ENCODE peak calls at places on chromosomes 16 and 17, in four cellular contexts. B is suprapubic skin, L is fibroblast of lung, G is heart right ventricle. R is an unnamed sample.

GRCh38 chr16:78556421-78556820 is 457.0 kb downstream of the WWOX start:
- DNase-seq in B (no peak), L (no peak), G (no peak), R (no peak)

GRCh38 chr17:61904094-61904710 is 23.6 kb downstream of the INTS2 start:
- DNase-seq in B (no peak), L (no peak), G (no peak), R (no peak)

GRCh38 chr17:75087558-75088453 is at the start of gene SLC16A5:
- DNase-seq in B (peak; percentile 92), L (peak; percentile 75), G (peak; percentile 89), R (peak; percentile 84)

GRCh38 chr17:9987779-9988585 is 82.9 kb upstream of the RCVRN start:
- DNase-seq in B (no peak), L (peak; percentile 40), G (peak; percentile 34), R (no peak)

GRCh38 chr16:87418216-87418615 is 26.1 kb downstream of the MAP1LC3B start:
- DNase-seq in B (peak; percentile 62), L (no peak), G (no peak), R (no peak)

GRCh38 chr17:18033442-18034099 is 5.4 kb downstream of the ATPAF2 start:
- DNase-seq in B (no peak), L (peak; percentile 92), G (no peak), R (peak; percentile 80)

GRCh38 chr17:1022278-1023024 is 25.5 kb downstream of the TIMM22 start:
- DNase-seq in B (no peak), L (no peak), G (peak; percentile 81), R (no peak)

GRCh38 chr17:69828087-69828486 is 246.9 kb upstream of the KCNJ16 start:
- DNase-seq in B (no peak), L (peak; percentile 50), G (peak; percentile 17), R (no peak)

GRCh38 chr17:76446449-76447231 is 6.3 kb downstream of the UBE2O start:
- DNase-seq in B (no peak), L (peak; percentile 79), G (no peak), R (peak; percentile 75)

GRCh38 chr17:20954794-20955193 is 88.0 kb downstream of the USP22 start:
- DNase-seq in B (no peak), L (no peak), G (no peak), R (no peak)

GRCh38 chr17:4028436-4028835 is 64.2 kb upstream of the ATP2A3 start:
- DNase-seq in B (no peak), L (no peak), G (no peak), R (no peak)

GRCh38 chr17:66655861-66656260 is 179.1 kb upstream of the CACNG5 start:
- DNase-seq in B (no peak), L (no peak), G (no peak), R (no peak)

GRCh38 chr16:72468582-72468981 is 296.6 kb upstream of the PMFBP1 start:
- DNase-seq in B (no peak), L (no peak), G (no peak), R (no peak)

GRCh38 chr16:15034266-15035162 is 21.4 kb downstream of the NTAN1 start:
- DNase-seq in B (no peak), L (no peak), G (peak; percentile 38), R (no peak)

GRCh38 chr17:47072881-47073280 is 93.8 kb upstream of the RPRML start:
- DNase-seq in B (no peak), L (peak; percentile 9), G (no peak), R (no peak)

GRCh38 chr16:69544099-69544498 is 21.7 kb upstream of the NFAT5 start:
- DNase-seq in B (no peak), L (no peak), G (no peak), R (no peak)

GRCh38 chr17:43790311-43790940 is 10.2 kb downstream of the CFAP97D1 start:
- DNase-seq in B (no peak), L (no peak), G (no peak), R (no peak)

GRCh38 chr16:81717662-81718189 is 61.4 kb upstream of the PLCG2 start:
- DNase-seq in B (no peak), L (no peak), G (no peak), R (no peak)

GRCh38 chr16:86929149-86929871 is 351.0 kb downstream of the FOXL1 start:
- DNase-seq in B (no peak), L (peak; percentile 68), G (peak; percentile 50), R (no peak)

GRCh38 chr16:49809112-49809511 is 46.8 kb downstream of the ZNF423 start:
- DNase-seq in B (no peak), L (no peak), G (no peak), R (no peak)

GRCh38 chr17:8153550-8153956 is 1.3 kb upstream of the PER1 start:
- DNase-seq in B (no peak), L (peak; percentile 98), G (peak; percentile 59), R (no peak)

GRCh38 chr17:63142836-63143235 is 176.8 kb downstream of the TANC2 start:
- DNase-seq in B (no peak), L (no peak), G (no peak), R (no peak)

GRCh38 chr16:86836503-86837125 is 258.3 kb downstream of the FOXL1 start:
- DNase-seq in B (no peak), L (peak; percentile 92), G (no peak), R (no peak)

GRCh38 chr16:49912688-49913087 is 56.8 kb upstream of the ZNF423 start:
- DNase-seq in B (no peak), L (no peak), G (no peak), R (no peak)

GRCh38 chr17:3944485-3945388 is 19.5 kb downstream of the ATP2A3 start:
- DNase-seq in B (no peak), L (peak; percentile 57), G (peak; percentile 81), R (peak; percentile 29)

GRCh38 chr16:14600164-14600563 is 29.9 kb downstream of the PARN start:
- DNase-seq in B (no peak), L (peak; percentile 42), G (no peak), R (peak; percentile 10)

GRCh38 chr17:51006601-51007000 is 114.1 kb downstream of the SPAG9 start:
- DNase-seq in B (no peak), L (no peak), G (no peak), R (no peak)

GRCh38 chr16:49312389-49312990 is 30.9 kb upstream of the CBLN1 start:
- DNase-seq in B (no peak), L (no peak), G (no peak), R (no peak)

GRCh38 chr16:85613609-85614337 is 651 bp downstream of the GSE1 start:
- DNase-seq in B (peak; percentile 89), L (peak; percentile 14), G (peak; percentile 77), R (no peak)

GRCh38 chr17:11627301-11627700 is 29.0 kb downstream of the DNAH9 start:
- DNase-seq in B (no peak), L (no peak), G (no peak), R (no peak)

GRCh38 chr17:42699415-42699740 is 17.0 kb downstream of the CNTNAP1 start:
- DNase-seq in B (no peak), L (no peak), G (no peak), R (no peak)
- H3K36me3 ChIP-seq in B (peaks cover 69% of the 10 kb centered on the region), L (peaks cover 15% of the 10 kb centered on the region), G (peaks cover 91% of the 10 kb centered on the region), R (peaks cover 4% of the 10 kb centered on the region)

GRCh38 chr17:74012465-74012864 is 191.0 kb upstream of the RPL38 start:
- DNase-seq in B (no peak), L (no peak), G (no peak), R (no peak)

GRCh38 chr17:74015316-74015715 is 188.2 kb upstream of the RPL38 start:
- DNase-seq in B (no peak), L (no peak), G (no peak), R (no peak)

GRCh38 chr17:74008196-74008595 is 195.3 kb upstream of the RPL38 start:
- DNase-seq in B (no peak), L (no peak), G (no peak), R (peak; percentile 16)

GRCh38 chr17:74010903-74011302 is 192.6 kb upstream of the RPL38 start:
- DNase-seq in B (no peak), L (no peak), G (no peak), R (no peak)

DNA sequence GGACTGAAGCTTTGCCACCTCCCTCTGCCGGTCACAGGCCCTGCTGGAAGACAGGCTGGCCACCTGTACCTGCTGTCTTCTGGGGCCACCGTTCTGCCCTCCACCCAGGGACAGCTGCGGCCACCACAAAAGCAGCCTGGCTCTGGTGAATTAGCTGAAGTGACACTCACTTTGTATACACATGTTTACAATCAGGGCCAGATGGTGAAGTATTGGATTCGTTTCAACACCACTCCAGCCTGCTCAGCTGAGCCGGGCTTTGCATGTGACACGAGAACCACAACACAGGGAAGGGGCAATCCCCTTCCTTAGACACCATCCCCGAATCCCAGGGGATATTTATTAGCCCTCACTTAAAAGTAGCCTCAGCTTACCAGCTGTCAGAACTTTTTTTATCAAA is 191.5 kb upstream of the RPL38 start:
- DNase-seq in B (no peak), L (no peak), G (no peak), R (no peak)
- H3K4me3 ChIP-seq in B (no peak overlapping the region), L (no peak overlapping the region), G (no peak overlapping the region), R (no peak overlapping the region)

GRCh38 chr16:30378236-30379164 is 3.9 kb downstream of the SEPTIN1 start:
- DNase-seq in B (peak; percentile 100), L (peak; percentile 97), G (peak; percentile 100), R (peak; percentile 92)

GRCh38 chr16:30379165-30379783 is 3.1 kb downstream of the SEPTIN1 start:
- DNase-seq in B (no peak), L (no peak), G (no peak), R (no peak)

GRCh38 chr16:30380801-30381208 is 1.6 kb downstream of the SEPTIN1 start:
- DNase-seq in B (no peak), L (no peak), G (no peak), R (no peak)

GRCh38 chr16:30381351-30382041 is 865 bp downstream of the SEPTIN1 start:
- DNase-seq in B (no peak), L (no peak), G (no peak), R (no peak)

GRCh38 chr16:30380072-30380471 is 2.3 kb downstream of the SEPTIN1 start:
- DNase-seq in B (no peak), L (no peak), G (no peak), R (no peak)
- H3K36me3 ChIP-seq in B (no peaks in the 10 kb centered on the region), L (no peaks in the 10 kb centered on the region), G (no peaks in the 10 kb centered on the region), R (no peaks in the 10 kb centered on the region)

DNA sequence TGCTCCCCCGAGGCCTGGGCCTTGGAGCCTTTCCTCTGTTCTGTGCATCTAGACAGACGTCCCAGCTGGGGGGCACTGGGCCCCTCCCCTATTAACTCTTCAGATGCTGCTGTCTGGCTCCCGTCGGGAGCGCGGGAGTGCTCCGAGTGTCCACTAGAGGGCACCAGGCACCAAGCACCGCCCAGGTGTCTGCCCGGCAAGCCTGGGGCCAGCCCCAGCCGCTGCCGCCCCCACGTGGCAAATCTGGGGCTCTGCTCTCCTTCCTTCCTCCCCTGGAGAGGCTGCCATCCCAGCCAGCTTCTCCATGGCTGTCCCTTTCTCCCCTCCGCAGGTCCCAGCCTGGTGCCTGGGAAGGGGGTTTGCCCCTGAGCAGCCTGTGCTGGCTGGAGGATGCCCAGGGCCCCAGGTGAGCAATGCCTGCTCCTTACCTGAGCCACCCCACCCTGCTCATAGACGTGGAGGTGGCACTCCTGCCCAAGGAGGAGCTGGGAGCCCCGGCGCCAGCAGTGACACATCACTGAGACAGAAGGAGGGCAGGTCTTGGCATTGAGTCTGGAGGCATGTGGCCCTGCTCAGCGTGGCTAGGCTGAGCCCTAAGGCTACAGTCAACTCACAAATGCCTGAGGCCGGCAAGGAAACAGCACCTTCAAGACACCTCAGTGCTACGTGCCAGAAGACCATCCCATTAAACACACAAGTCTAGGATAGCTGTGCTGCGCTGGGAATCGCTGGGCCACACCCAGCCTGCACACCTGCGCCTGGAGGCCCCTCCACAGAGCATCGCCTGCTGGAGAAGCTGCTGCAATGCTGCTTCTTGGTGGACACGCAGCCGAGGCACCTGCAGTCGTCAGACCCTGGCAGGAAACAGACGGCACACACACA is 19.7 kb downstream of the TMEM235 start:
- DNase-seq in B (no peak), L (peak; percentile 79), G (peak; percentile 87), R (peak; percentile 71)
- H3K4me3 ChIP-seq in B (no peak overlapping the region), L (no peak overlapping the region), G (no peak overlapping the region), R (peak overlapping the region; percentile 22)

R was measured in HCT116.